ENCODE peak calls at places on chromosomes 5 and 9, in eight cellular contexts. One of them, this sample, is unnamed.
A peak's percentile ranks its signal among the peaks of the same experiment; 100 is the strongest.

GRCh38 chr5:34452170-34452828 is 203.8 kb upstream of the RAI14 start:
- DNase-seq in HCT116: peak; percentile 34
- DNase-seq in spleen: no peak
- DNase-seq in K562: no peak
- DNase-seq in HL-60: no peak
- DNase-seq in stomach: no peak
- DNase-seq in sigmoid colon: no peak
- DNase-seq in prostate gland: no peak
- DNase-seq in this sample: no peak

GRCh38 chr5:122896598-122897282 is 51.3 kb downstream of the SNX24 start:
- DNase-seq in HCT116: peak; percentile 7
- DNase-seq in spleen: no peak
- DNase-seq in K562: no peak
- DNase-seq in HL-60: no peak
- DNase-seq in stomach: no peak
- DNase-seq in sigmoid colon: no peak
- DNase-seq in prostate gland: no peak
- DNase-seq in this sample: no peak

GRCh38 chr5:81969226-81969625 is 2.6 kb upstream of the ATG10 start:
- DNase-seq in HCT116: no peak
- DNase-seq in spleen: no peak
- DNase-seq in K562: no peak
- DNase-seq in HL-60: no peak
- DNase-seq in stomach: no peak
- DNase-seq in sigmoid colon: no peak
- DNase-seq in prostate gland: no peak
- DNase-seq in this sample: no peak

GRCh38 chr5:123398058-123398728 is 25.0 kb downstream of the CEP120 start:
- DNase-seq in HCT116: no peak
- DNase-seq in spleen: no peak
- DNase-seq in K562: no peak
- DNase-seq in HL-60: no peak
- DNase-seq in stomach: no peak
- DNase-seq in sigmoid colon: no peak
- DNase-seq in prostate gland: no peak
- DNase-seq in this sample: no peak

GRCh38 chr9:112065781-112066606 is 109.1 kb downstream of the SUSD1 start:
- DNase-seq in HCT116: peak; percentile 91
- DNase-seq in spleen: no peak
- DNase-seq in K562: no peak
- DNase-seq in HL-60: no peak
- DNase-seq in stomach: peak; percentile 86
- DNase-seq in sigmoid colon: peak; percentile 67
- DNase-seq in prostate gland: peak; percentile 77
- DNase-seq in this sample: peak; percentile 67

GRCh38 chr5:14581891-14582796 is 552 bp downstream of the OTULINL start:
- DNase-seq in HCT116: peak; percentile 33
- DNase-seq in spleen: peak; percentile 96
- DNase-seq in K562: no peak
- DNase-seq in HL-60: no peak
- DNase-seq in stomach: peak; percentile 74
- DNase-seq in sigmoid colon: peak; percentile 78
- DNase-seq in prostate gland: peak; percentile 37
- DNase-seq in this sample: peak; percentile 67

GRCh38 chr5:93583799-93584530 is 943 bp downstream of the NR2F1 start:
- DNase-seq in HCT116: no peak
- DNase-seq in spleen: peak; percentile 88
- DNase-seq in K562: no peak
- DNase-seq in HL-60: no peak
- DNase-seq in stomach: no peak
- DNase-seq in sigmoid colon: peak; percentile 71
- DNase-seq in prostate gland: no peak
- DNase-seq in this sample: no peak

GRCh38 chr9:134897584-134898170 is 17.1 kb downstream of the FCN2 start:
- DNase-seq in HCT116: no peak
- DNase-seq in spleen: no peak
- DNase-seq in K562: no peak
- DNase-seq in HL-60: no peak
- DNase-seq in stomach: no peak
- DNase-seq in sigmoid colon: no peak
- DNase-seq in prostate gland: no peak
- DNase-seq in this sample: no peak

GRCh38 chr9:86648156-86648827 is 294.1 kb upstream of the TUT7 start:
- DNase-seq in HCT116: no peak
- DNase-seq in spleen: no peak
- DNase-seq in K562: no peak
- DNase-seq in HL-60: no peak
- DNase-seq in stomach: no peak
- DNase-seq in sigmoid colon: no peak
- DNase-seq in prostate gland: no peak
- DNase-seq in this sample: no peak

GRCh38 chr9:127963359-127964064 is 17.3 kb downstream of the EEIG1 start:
- DNase-seq in HCT116: no peak
- DNase-seq in spleen: no peak
- DNase-seq in K562: no peak
- DNase-seq in HL-60: no peak
- DNase-seq in stomach: no peak
- DNase-seq in sigmoid colon: peak; percentile 91
- DNase-seq in prostate gland: no peak
- DNase-seq in this sample: no peak

GRCh38 chr5:88722546-88722945 is 160.4 kb downstream of the MEF2C start:
- DNase-seq in HCT116: no peak
- DNase-seq in spleen: no peak
- DNase-seq in K562: no peak
- DNase-seq in HL-60: no peak
- DNase-seq in stomach: no peak
- DNase-seq in sigmoid colon: no peak
- DNase-seq in prostate gland: no peak
- DNase-seq in this sample: no peak

GRCh38 chr9:133139246-133140173 is 18.5 kb upstream of the RALGDS start:
- DNase-seq in HCT116: no peak
- DNase-seq in spleen: no peak
- DNase-seq in K562: no peak
- DNase-seq in HL-60: no peak
- DNase-seq in stomach: no peak
- DNase-seq in sigmoid colon: no peak
- DNase-seq in prostate gland: no peak
- DNase-seq in this sample: no peak

GRCh38 chr5:78813906-78814518 is 165.4 kb upstream of the LHFPL2 start:
- DNase-seq in HCT116: no peak
- DNase-seq in spleen: no peak
- DNase-seq in K562: no peak
- DNase-seq in HL-60: no peak
- DNase-seq in stomach: no peak
- DNase-seq in sigmoid colon: no peak
- DNase-seq in prostate gland: no peak
- DNase-seq in this sample: no peak
- TF ChIP-seq POLR2AphosphoS5 in HCT116: no peak
- TF ChIP-seq POLR2AphosphoS5 in spleen: no peak
- TF ChIP-seq POLR2AphosphoS5 in K562: no peak
- TF ChIP-seq POLR2AphosphoS5 in HL-60: no peak
- TF ChIP-seq POLR2AphosphoS5 in stomach: no peak
- TF ChIP-seq POLR2AphosphoS5 in sigmoid colon: no peak
- TF ChIP-seq POLR2AphosphoS5 in prostate gland: no peak
- TF ChIP-seq POLR2AphosphoS5 in this sample: no peak

GRCh38 chr5:172721455-172722308 is 49.3 kb downstream of the DUSP1 start:
- DNase-seq in HCT116: no peak
- DNase-seq in spleen: no peak
- DNase-seq in K562: no peak
- DNase-seq in HL-60: no peak
- DNase-seq in stomach: no peak
- DNase-seq in sigmoid colon: no peak
- DNase-seq in prostate gland: no peak
- DNase-seq in this sample: no peak
- TF ChIP-seq POLR2AphosphoS5 in HCT116: no peak
- TF ChIP-seq POLR2AphosphoS5 in spleen: no peak
- TF ChIP-seq POLR2AphosphoS5 in K562: no peak
- TF ChIP-seq POLR2AphosphoS5 in HL-60: no peak
- TF ChIP-seq POLR2AphosphoS5 in stomach: peak; percentile 60
- TF ChIP-seq POLR2AphosphoS5 in sigmoid colon: peak; percentile 69
- TF ChIP-seq POLR2AphosphoS5 in prostate gland: peak; percentile 67
- TF ChIP-seq POLR2AphosphoS5 in this sample: no peak

GRCh38 chr5:107668154-107668932 is 2.4 kb downstream of the EFNA5 start:
- DNase-seq in HCT116: no peak
- DNase-seq in spleen: no peak
- DNase-seq in K562: no peak
- DNase-seq in HL-60: no peak
- DNase-seq in stomach: no peak
- DNase-seq in sigmoid colon: no peak
- DNase-seq in prostate gland: no peak
- DNase-seq in this sample: no peak

GRCh38 chr5:107670028-107670926 is 460 bp downstream of the EFNA5 start:
- DNase-seq in HCT116: no peak
- DNase-seq in spleen: peak; percentile 71
- DNase-seq in K562: no peak
- DNase-seq in HL-60: no peak
- DNase-seq in stomach: peak; percentile 50
- DNase-seq in sigmoid colon: peak; percentile 71
- DNase-seq in prostate gland: peak; percentile 7
- DNase-seq in this sample: no peak

GRCh38 chr5:107668933-107669542 is 1.7 kb downstream of the EFNA5 start:
- DNase-seq in HCT116: no peak
- DNase-seq in spleen: no peak
- DNase-seq in K562: no peak
- DNase-seq in HL-60: no peak
- DNase-seq in stomach: peak; percentile 31
- DNase-seq in sigmoid colon: no peak
- DNase-seq in prostate gland: peak; percentile 6
- DNase-seq in this sample: no peak

GRCh38 chr5:107670927-107671741 is at the start of gene EFNA5:
- DNase-seq in HCT116: peak; percentile 26
- DNase-seq in spleen: peak; percentile 75
- DNase-seq in K562: no peak
- DNase-seq in HL-60: no peak
- DNase-seq in stomach: peak; percentile 46
- DNase-seq in sigmoid colon: peak; percentile 77
- DNase-seq in prostate gland: peak; percentile 20
- DNase-seq in this sample: peak; percentile 31

GRCh38 chr5:107669543-107670027 is 1.2 kb downstream of the EFNA5 start:
- DNase-seq in HCT116: no peak
- DNase-seq in spleen: peak; percentile 65
- DNase-seq in K562: no peak
- DNase-seq in HL-60: no peak
- DNase-seq in stomach: peak; percentile 39
- DNase-seq in sigmoid colon: peak; percentile 72
- DNase-seq in prostate gland: peak; percentile 20
- DNase-seq in this sample: peak; percentile 54
- TF ChIP-seq POLR2AphosphoS5 in HCT116: no peak
- TF ChIP-seq POLR2AphosphoS5 in spleen: no peak
- TF ChIP-seq POLR2AphosphoS5 in K562: no peak
- TF ChIP-seq POLR2AphosphoS5 in HL-60: no peak
- TF ChIP-seq POLR2AphosphoS5 in stomach: no peak
- TF ChIP-seq POLR2AphosphoS5 in sigmoid colon: peak; percentile 27
- TF ChIP-seq POLR2AphosphoS5 in prostate gland: no peak
- TF ChIP-seq POLR2AphosphoS5 in this sample: no peak

GRCh38 chr5:150945947-150946346 is 41.2 kb upstream of the ZNF300 start:
- DNase-seq in HCT116: no peak
- DNase-seq in spleen: no peak
- DNase-seq in K562: peak; percentile 9
- DNase-seq in HL-60: no peak
- DNase-seq in stomach: no peak
- DNase-seq in sigmoid colon: no peak
- DNase-seq in prostate gland: no peak
- DNase-seq in this sample: no peak

GRCh38 chr5:150948539-150948938 is 43.8 kb upstream of the ZNF300 start:
- DNase-seq in HCT116: no peak
- DNase-seq in spleen: no peak
- DNase-seq in K562: no peak
- DNase-seq in HL-60: no peak
- DNase-seq in stomach: no peak
- DNase-seq in sigmoid colon: no peak
- DNase-seq in prostate gland: no peak
- DNase-seq in this sample: no peak

GRCh38 chr5:150945501-150945900 is 40.7 kb upstream of the ZNF300 start:
- DNase-seq in HCT116: no peak
- DNase-seq in spleen: no peak
- DNase-seq in K562: no peak
- DNase-seq in HL-60: no peak
- DNase-seq in stomach: no peak
- DNase-seq in sigmoid colon: no peak
- DNase-seq in prostate gland: no peak
- DNase-seq in this sample: no peak

DNA sequence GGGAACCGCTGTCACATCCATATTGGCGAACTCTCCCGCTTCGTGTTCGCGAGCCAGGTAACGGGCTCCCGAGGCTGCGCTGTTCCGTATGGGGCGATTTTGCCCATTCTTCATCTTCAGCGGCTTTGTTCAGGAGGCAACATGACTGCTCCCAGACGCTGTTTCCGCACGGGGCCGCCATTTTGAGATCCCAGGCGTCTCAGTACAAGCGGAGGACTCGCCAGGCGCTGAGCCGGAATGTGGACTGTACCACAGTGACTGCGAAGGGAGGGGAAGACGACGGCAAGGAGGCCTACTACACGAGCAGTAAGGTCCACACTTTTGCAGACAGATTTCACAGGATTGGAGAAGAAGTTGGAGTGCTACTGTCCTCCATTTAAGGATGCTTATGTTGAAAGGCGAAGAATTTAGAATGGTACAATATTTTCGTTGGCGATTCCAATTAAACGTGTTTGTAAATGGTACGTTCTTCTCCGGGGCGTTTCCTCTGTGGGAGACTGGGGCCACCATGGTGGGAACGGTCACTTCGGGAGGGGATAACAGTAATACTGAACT is 41.6 kb upstream of the ZNF300 start:
- DNase-seq in HCT116: no peak
- DNase-seq in spleen: peak; percentile 76
- DNase-seq in K562: peak; percentile 67
- DNase-seq in HL-60: no peak
- DNase-seq in stomach: peak; percentile 54
- DNase-seq in sigmoid colon: peak; percentile 94
- DNase-seq in prostate gland: peak; percentile 62
- DNase-seq in this sample: peak; percentile 75
- TF ChIP-seq POLR2AphosphoS5 in HCT116: no peak
- TF ChIP-seq POLR2AphosphoS5 in spleen: peak; percentile 22
- TF ChIP-seq POLR2AphosphoS5 in K562: peak; percentile 29
- TF ChIP-seq POLR2AphosphoS5 in HL-60: no peak
- TF ChIP-seq POLR2AphosphoS5 in stomach: peak; percentile 71
- TF ChIP-seq POLR2AphosphoS5 in sigmoid colon: peak; percentile 67
- TF ChIP-seq POLR2AphosphoS5 in prostate gland: peak; percentile 73
- TF ChIP-seq POLR2AphosphoS5 in this sample: peak; percentile 80

GRCh38 chr9:94174164-94174563 is 84.9 kb upstream of the ZNF169 start:
- DNase-seq in HCT116: no peak
- DNase-seq in spleen: no peak
- DNase-seq in K562: no peak
- DNase-seq in HL-60: no peak
- DNase-seq in stomach: no peak
- DNase-seq in sigmoid colon: no peak
- DNase-seq in prostate gland: no peak
- DNase-seq in this sample: no peak
- TF ChIP-seq POLR2AphosphoS5 in HCT116: no peak
- TF ChIP-seq POLR2AphosphoS5 in spleen: no peak
- TF ChIP-seq POLR2AphosphoS5 in K562: peak; percentile 12
- TF ChIP-seq POLR2AphosphoS5 in HL-60: no peak
- TF ChIP-seq POLR2AphosphoS5 in stomach: no peak
- TF ChIP-seq POLR2AphosphoS5 in sigmoid colon: no peak
- TF ChIP-seq POLR2AphosphoS5 in prostate gland: no peak
- TF ChIP-seq POLR2AphosphoS5 in this sample: no peak

This sample was measured in breast epithelium.